ENCODE peak calls at places on chromosomes 3 and 15, in four cellular contexts. One of them, this sample, is unnamed. For H3K36me3, the result is how much of the 10 kb centered on the place peaks cover.

GRCh38 chr15:52440414-52440813 is 88.3 kb downstream of the MYO5A start:
- DNase-seq in tibial artery: no peak
- DNase-seq in effector memory CD4-positive, alpha-beta T cell: no peak
- DNase-seq in keratinocyte: peak
- DNase-seq in this sample: no peak

GRCh38 chr3:8484409-8485140 is 17.0 kb upstream of the LMCD1 start:
- DNase-seq in keratinocyte: no peak
- DNase-seq in effector memory CD4-positive, alpha-beta T cell: no peak
- DNase-seq in tibial artery: no peak
- DNase-seq in this sample: no peak

GRCh38 chr15:39573287-39573686 is 7.6 kb upstream of the THBS1 start:
- DNase-seq in effector memory CD4-positive, alpha-beta T cell: no peak
- DNase-seq in tibial artery: no peak
- DNase-seq in keratinocyte: no peak
- DNase-seq in this sample: no peak

GRCh38 chr3:143885803-143886427 is 37.6 kb upstream of the SLC9A9 start:
- DNase-seq in effector memory CD4-positive, alpha-beta T cell: no peak
- DNase-seq in keratinocyte: no peak
- DNase-seq in tibial artery: no peak
- DNase-seq in this sample: peak

GRCh38 chr15:39269821-39270220 is 311.1 kb upstream of the THBS1 start:
- DNase-seq in tibial artery: no peak
- DNase-seq in keratinocyte: no peak
- DNase-seq in effector memory CD4-positive, alpha-beta T cell: no peak
- DNase-seq in this sample: no peak

GRCh38 chr15:68373028-68373427 is 58.9 kb downstream of the ITGA11 start:
- DNase-seq in keratinocyte: no peak
- DNase-seq in tibial artery: no peak
- DNase-seq in effector memory CD4-positive, alpha-beta T cell: no peak
- DNase-seq in this sample: no peak

GRCh38 chr3:184778426-184779332 is 33.3 kb upstream of the VPS8 start:
- DNase-seq in tibial artery: peak
- DNase-seq in effector memory CD4-positive, alpha-beta T cell: no peak
- DNase-seq in keratinocyte: no peak
- DNase-seq in this sample: no peak

GRCh38 chr3:123338021-123338619 is 110.8 kb downstream of the ADCY5 start:
- DNase-seq in effector memory CD4-positive, alpha-beta T cell: no peak
- DNase-seq in keratinocyte: no peak
- DNase-seq in tibial artery: no peak
- DNase-seq in this sample: no peak

GRCh38 chr3:152656207-152657001 is 178.5 kb upstream of the P2RY1 start:
- DNase-seq in tibial artery: no peak
- DNase-seq in keratinocyte: no peak
- DNase-seq in effector memory CD4-positive, alpha-beta T cell: no peak
- DNase-seq in this sample: no peak

GRCh38 chr3:186200746-186201145 is 91.9 kb upstream of the ETV5 start:
- DNase-seq in effector memory CD4-positive, alpha-beta T cell: no peak
- DNase-seq in keratinocyte: no peak
- DNase-seq in tibial artery: no peak
- DNase-seq in this sample: no peak

GRCh38 chr3:114874447-114874846 is 272.6 kb downstream of the ZBTB20 start:
- DNase-seq in tibial artery: no peak
- DNase-seq in keratinocyte: no peak
- DNase-seq in effector memory CD4-positive, alpha-beta T cell: no peak
- DNase-seq in this sample: no peak

GRCh38 chr3:30550246-30550645 is 56.2 kb upstream of the TGFBR2 start:
- DNase-seq in keratinocyte: no peak
- DNase-seq in effector memory CD4-positive, alpha-beta T cell: no peak
- DNase-seq in tibial artery: no peak
- DNase-seq in this sample: no peak

GRCh38 chr15:39947401-39948197 is 13.7 kb downstream of the EIF2AK4 start:
- DNase-seq in keratinocyte: no peak
- DNase-seq in tibial artery: no peak
- DNase-seq in effector memory CD4-positive, alpha-beta T cell: no peak
- DNase-seq in this sample: no peak

GRCh38 chr3:56810912-56811544 is 9.3 kb upstream of the ARHGEF3 start:
- DNase-seq in keratinocyte: no peak
- DNase-seq in tibial artery: no peak
- DNase-seq in effector memory CD4-positive, alpha-beta T cell: no peak
- DNase-seq in this sample: no peak

GRCh38 chr3:189276481-189277190 is 104.9 kb downstream of the TPRG1 start:
- DNase-seq in keratinocyte: no peak
- DNase-seq in effector memory CD4-positive, alpha-beta T cell: no peak
- DNase-seq in tibial artery: peak
- DNase-seq in this sample: no peak

GRCh38 chr3:121482651-121483050 is 63.1 kb downstream of the POLQ start:
- DNase-seq in keratinocyte: no peak
- DNase-seq in effector memory CD4-positive, alpha-beta T cell: no peak
- DNase-seq in tibial artery: no peak
- DNase-seq in this sample: no peak

GRCh38 chr3:72270730-72271129 is 485.8 kb upstream of the PROK2 start:
- DNase-seq in effector memory CD4-positive, alpha-beta T cell: no peak
- DNase-seq in tibial artery: no peak
- DNase-seq in keratinocyte: no peak
- DNase-seq in this sample: no peak

GRCh38 chr3:66419053-66419440 is 81.8 kb downstream of the LRIG1 start:
- DNase-seq in effector memory CD4-positive, alpha-beta T cell: no peak
- DNase-seq in tibial artery: no peak
- DNase-seq in keratinocyte: no peak
- DNase-seq in this sample: no peak

GRCh38 chr15:52710050-52710709 is 31.0 kb upstream of the ATOSA start:
- DNase-seq in tibial artery: no peak
- DNase-seq in effector memory CD4-positive, alpha-beta T cell: no peak
- DNase-seq in keratinocyte: peak
- DNase-seq in this sample: no peak

GRCh38 chr3:24182756-24183155 is 237.7 kb downstream of the NR1D2 start:
- DNase-seq in keratinocyte: no peak
- DNase-seq in effector memory CD4-positive, alpha-beta T cell: no peak
- DNase-seq in tibial artery: no peak
- DNase-seq in this sample: no peak

GRCh38 chr3:32200490-32200889 is 38.0 kb upstream of the CMTM8 start:
- DNase-seq in effector memory CD4-positive, alpha-beta T cell: no peak
- DNase-seq in keratinocyte: no peak
- DNase-seq in tibial artery: peak
- DNase-seq in this sample: no peak

GRCh38 chr3:72595927-72596610 is 252.2 kb downstream of the SHQ1 start:
- DNase-seq in effector memory CD4-positive, alpha-beta T cell: no peak
- DNase-seq in keratinocyte: no peak
- DNase-seq in tibial artery: no peak
- DNase-seq in this sample: no peak

GRCh38 chr3:30538787-30539186 is 67.6 kb upstream of the TGFBR2 start:
- DNase-seq in keratinocyte: peak
- DNase-seq in tibial artery: no peak
- DNase-seq in effector memory CD4-positive, alpha-beta T cell: no peak
- DNase-seq in this sample: no peak

GRCh38 chr3:131386429-131386926 is 4.9 kb downstream of the NUDT16 start:
- DNase-seq in keratinocyte: no peak
- DNase-seq in effector memory CD4-positive, alpha-beta T cell: no peak
- DNase-seq in tibial artery: peak
- DNase-seq in this sample: no peak

GRCh38 chr3:52873433-52874159 is 23.8 kb downstream of the STIMATE start:
- DNase-seq in keratinocyte: no peak
- DNase-seq in tibial artery: no peak
- DNase-seq in effector memory CD4-positive, alpha-beta T cell: no peak
- DNase-seq in this sample: no peak

GRCh38 chr3:196712514-196713413 is 587 bp downstream of the PIGX start:
- DNase-seq in keratinocyte: no peak
- DNase-seq in effector memory CD4-positive, alpha-beta T cell: peak
- DNase-seq in tibial artery: peak
- DNase-seq in this sample: peak

GRCh38 chr3:37904614-37905047 is 43.0 kb downstream of the CTDSPL start:
- DNase-seq in effector memory CD4-positive, alpha-beta T cell: no peak
- DNase-seq in tibial artery: no peak
- DNase-seq in keratinocyte: no peak
- DNase-seq in this sample: no peak

GRCh38 chr15:96254168-96254567 is 76.3 kb upstream of the NR2F2 start:
- DNase-seq in keratinocyte: no peak
- DNase-seq in tibial artery: no peak
- DNase-seq in effector memory CD4-positive, alpha-beta T cell: no peak
- DNase-seq in this sample: no peak

GRCh38 chr3:23455775-23456174 is 252.6 kb downstream of the UBE2E2 start:
- DNase-seq in keratinocyte: no peak
- DNase-seq in tibial artery: no peak
- DNase-seq in effector memory CD4-positive, alpha-beta T cell: no peak
- DNase-seq in this sample: no peak

GRCh38 chr3:55362206-55362960 is 124.7 kb downstream of the WNT5A start:
- DNase-seq in tibial artery: no peak
- DNase-seq in keratinocyte: no peak
- DNase-seq in effector memory CD4-positive, alpha-beta T cell: no peak
- DNase-seq in this sample: no peak

GRCh38 chr3:144643778-144644191 is 672.2 kb downstream of the DIPK2A start:
- DNase-seq in keratinocyte: no peak
- DNase-seq in effector memory CD4-positive, alpha-beta T cell: no peak
- DNase-seq in tibial artery: no peak
- DNase-seq in this sample: no peak

GRCh38 chr3:66712210-66712609 is 211.4 kb upstream of the LRIG1 start:
- DNase-seq in keratinocyte: no peak
- DNase-seq in tibial artery: no peak
- DNase-seq in effector memory CD4-positive, alpha-beta T cell: no peak
- DNase-seq in this sample: no peak

GRCh38 chr3:61584494-61584893 is 23.1 kb downstream of the PTPRG start:
- DNase-seq in tibial artery: no peak
- DNase-seq in keratinocyte: no peak
- DNase-seq in effector memory CD4-positive, alpha-beta T cell: no peak
- DNase-seq in this sample: no peak
- H3K36me3 ChIP-seq in tibial artery: under half
- H3K36me3 ChIP-seq in keratinocyte: under half
- H3K36me3 ChIP-seq in effector memory CD4-positive, alpha-beta T cell: under half
- H3K36me3 ChIP-seq in this sample: under half

GRCh38 chr3:129441782-129442181 is 1.8 kb downstream of the IFT122 start:
- DNase-seq in keratinocyte: no peak
- DNase-seq in effector memory CD4-positive, alpha-beta T cell: no peak
- DNase-seq in tibial artery: peak
- DNase-seq in this sample: peak
- H3K4me3 ChIP-seq in keratinocyte: no peak
- H3K4me3 ChIP-seq in effector memory CD4-positive, alpha-beta T cell: no peak
- H3K4me3 ChIP-seq in tibial artery: peak
- H3K4me3 ChIP-seq in this sample: no peak

GRCh38 chr15:90232196-90232595 is 1.5 kb downstream of the CIB1 start:
- DNase-seq in tibial artery: no peak
- DNase-seq in effector memory CD4-positive, alpha-beta T cell: no peak
- DNase-seq in keratinocyte: no peak
- DNase-seq in this sample: no peak

GRCh38 chr15:90230071-90230494 is 3.7 kb downstream of the CIB1 start:
- DNase-seq in effector memory CD4-positive, alpha-beta T cell: no peak
- DNase-seq in keratinocyte: no peak
- DNase-seq in tibial artery: no peak
- DNase-seq in this sample: no peak

GRCh38 chr15:90228960-90229359 is 4.8 kb downstream of the CIB1 start:
- DNase-seq in effector memory CD4-positive, alpha-beta T cell: no peak
- DNase-seq in tibial artery: no peak
- DNase-seq in keratinocyte: no peak
- DNase-seq in this sample: no peak

GRCh38 chr15:90231028-90232017 is 2.4 kb downstream of the CIB1 start:
- DNase-seq in effector memory CD4-positive, alpha-beta T cell: peak
- DNase-seq in keratinocyte: no peak
- DNase-seq in tibial artery: peak
- DNase-seq in this sample: no peak

DNA sequence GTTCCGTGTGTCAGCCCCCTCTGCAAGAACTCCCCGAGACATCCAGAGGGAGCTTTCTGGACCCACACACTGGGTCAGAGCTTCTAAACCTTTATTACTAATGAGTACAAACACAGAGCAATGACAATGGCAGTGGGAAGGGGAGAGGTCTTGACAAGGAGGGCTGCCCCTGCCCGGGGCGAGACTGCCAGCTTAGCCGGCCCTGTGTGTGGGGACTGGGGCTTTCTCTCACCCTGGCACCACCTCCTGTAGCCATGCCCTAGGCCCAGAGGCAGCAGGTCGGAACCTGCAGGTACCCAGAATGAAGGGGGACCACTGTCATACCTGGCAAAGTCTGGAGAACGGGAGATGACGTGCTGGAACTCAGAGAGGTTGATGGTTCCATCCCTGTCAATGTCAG is 3.1 kb downstream of the CIB1 start:
- DNase-seq in effector memory CD4-positive, alpha-beta T cell: no peak
- DNase-seq in keratinocyte: no peak
- DNase-seq in tibial artery: no peak
- DNase-seq in this sample: no peak
- H3K36me3 ChIP-seq in effector memory CD4-positive, alpha-beta T cell: under half
- H3K36me3 ChIP-seq in keratinocyte: under half
- H3K36me3 ChIP-seq in tibial artery: half or more
- H3K36me3 ChIP-seq in this sample: under half

GRCh38 chr15:92881570-92881837 is 18.6 kb upstream of the CHD2 start:
- DNase-seq in keratinocyte: no peak
- DNase-seq in effector memory CD4-positive, alpha-beta T cell: no peak
- DNase-seq in tibial artery: no peak
- DNase-seq in this sample: no peak
- H3K4me3 ChIP-seq in keratinocyte: peak
- H3K4me3 ChIP-seq in effector memory CD4-positive, alpha-beta T cell: peak
- H3K4me3 ChIP-seq in tibial artery: peak
- H3K4me3 ChIP-seq in this sample: peak

GRCh38 chr15:88911766-88912118 is 1.4 kb downstream of the MFGE8 start:
- DNase-seq in keratinocyte: no peak
- DNase-seq in effector memory CD4-positive, alpha-beta T cell: no peak
- DNase-seq in tibial artery: no peak
- DNase-seq in this sample: no peak

GRCh38 chr15:88908123-88908522 is 5.1 kb downstream of the MFGE8 start:
- DNase-seq in keratinocyte: no peak
- DNase-seq in effector memory CD4-positive, alpha-beta T cell: no peak
- DNase-seq in tibial artery: no peak
- DNase-seq in this sample: no peak

GRCh38 chr15:88912500-88912921 is 668 bp downstream of the MFGE8 start:
- DNase-seq in effector memory CD4-positive, alpha-beta T cell: no peak
- DNase-seq in keratinocyte: no peak
- DNase-seq in tibial artery: no peak
- DNase-seq in this sample: peak

GRCh38 chr15:88908697-88909621 is 4.2 kb downstream of the MFGE8 start:
- DNase-seq in effector memory CD4-positive, alpha-beta T cell: no peak
- DNase-seq in tibial artery: no peak
- DNase-seq in keratinocyte: no peak
- DNase-seq in this sample: no peak

GRCh38 chr15:88909956-88910831 is 3.0 kb downstream of the MFGE8 start:
- DNase-seq in keratinocyte: no peak
- DNase-seq in tibial artery: no peak
- DNase-seq in effector memory CD4-positive, alpha-beta T cell: no peak
- DNase-seq in this sample: no peak
- H3K36me3 ChIP-seq in keratinocyte: under half
- H3K36me3 ChIP-seq in tibial artery: under half
- H3K36me3 ChIP-seq in effector memory CD4-positive, alpha-beta T cell: under half
- H3K36me3 ChIP-seq in this sample: under half

This sample was measured in SJCRH30.